ENCODE peak calls at places on chromosome 19, in nine cellular contexts. S is germinal center, F is OCI-LY7, P is mammary epithelial cell, N is esophagus squamous epithelium, Y is T follicular helper cell, C is NCI-H1694, U is iris pigment epithelial cell, Q is Peyer's patch. G is an unnamed sample.

GRCh38 chr19:41376998-41377365 is 649 bp downstream of the TMEM91 start:
- DNase-seq in N (no peak), S (no peak), Q (no peak), P (no peak), Y (no peak), F (no peak), U (no peak), C (no peak), G (no peak)

GRCh38 chr19:57410748-57411671 is at the start of gene ZNF17:
- DNase-seq in P (peak), Q (peak), Y (peak), U (peak), S (peak), C (peak), F (peak), N (peak), G (peak)

GRCh38 chr19:31430381-31430780 is 81.1 kb upstream of the TSHZ3 start:
- DNase-seq in C (no peak), F (no peak), Q (no peak), S (no peak), Y (no peak), P (no peak), U (no peak), N (no peak), G (no peak)

GRCh38 chr19:57813919-57814504 is 701 bp downstream of the ZNF552 start:
- DNase-seq in Y (no peak), N (no peak), U (no peak), P (peak), S (no peak), C (no peak), F (no peak), Q (no peak), G (no peak)

GRCh38 chr19:11849264-11849615 is 714 bp downstream of the ZNF439 start:
- DNase-seq in Y (no peak), N (no peak), Q (no peak), P (no peak), C (no peak), U (peak), F (peak), S (peak), G (no peak)

GRCh38 chr19:55242517-55242916 is 14.0 kb upstream of the TMEM86B start:
- DNase-seq in N (no peak), Q (no peak), P (no peak), U (no peak), S (no peak), C (no peak), F (no peak), Y (no peak), G (no peak)

GRCh38 chr19:13492128-13492527 is 14.2 kb downstream of the CACNA1A start:
- DNase-seq in N (no peak), Q (no peak), C (no peak), P (peak), S (no peak), F (no peak), Y (no peak), U (peak), G (no peak)

GRCh38 chr19:5480427-5480836 is 25.2 kb downstream of the ZNRF4 start:
- DNase-seq in U (no peak), C (no peak), Y (peak), Q (no peak), F (peak), S (peak), P (no peak), N (no peak), G (peak)

GRCh38 chr19:43649514-43649913 is 9.9 kb upstream of the CADM4 start:
- DNase-seq in F (no peak), Q (no peak), N (no peak), C (no peak), S (no peak), U (no peak), P (no peak), Y (no peak), G (no peak)

GRCh38 chr19:3613765-3614661 is 7.3 kb upstream of the TBXA2R start:
- DNase-seq in Q (no peak), P (no peak), S (no peak), N (no peak), U (no peak), C (no peak), F (no peak), Y (no peak), G (no peak)

GRCh38 chr19:54653181-54653809 is 9.5 kb upstream of the LILRB4 start:
- DNase-seq in S (peak), P (no peak), F (peak), N (no peak), U (peak), Q (no peak), C (no peak), Y (no peak), G (no peak)

GRCh38 chr19:39236527-39236926 is 8.3 kb downstream of the IFNL3 start:
- DNase-seq in C (no peak), Q (no peak), F (no peak), P (no peak), U (no peak), S (no peak), Y (no peak), N (no peak), G (no peak)

GRCh38 chr19:31518626-31519025 is 169.4 kb upstream of the TSHZ3 start:
- DNase-seq in P (no peak), Q (no peak), S (no peak), Y (no peak), N (no peak), U (no peak), F (no peak), C (no peak), G (no peak)

GRCh38 chr19:9309974-9310446 is 372 bp upstream of the ZNF699 start:
- DNase-seq in S (peak), Y (no peak), P (no peak), C (peak), F (peak), N (peak), Q (no peak), U (peak), G (peak)

GRCh38 chr19:34474233-34474989 is 7.1 kb upstream of the WTIP start:
- DNase-seq in Q (no peak), S (no peak), C (no peak), F (no peak), U (no peak), N (no peak), Y (no peak), P (no peak), G (no peak)

GRCh38 chr19:17602217-17602616 is 46.8 kb downstream of the COLGALT1 start:
- DNase-seq in U (no peak), Y (no peak), C (no peak), P (no peak), F (no peak), S (no peak), Q (no peak), N (no peak), G (no peak)

GRCh38 chr19:2603320-2603719 is 99.2 kb downstream of the GNG7 start:
- DNase-seq in Q (peak), F (no peak), U (peak), C (no peak), P (no peak), S (no peak), Y (no peak), N (no peak), G (no peak)

GRCh38 chr19:35430382-35431146 is 17.5 kb upstream of the FFAR2 start:
- DNase-seq in S (no peak), U (peak), C (no peak), P (no peak), Y (no peak), N (no peak), Q (no peak), F (no peak), G (no peak)

GRCh38 chr19:4713384-4713951 is 10.2 kb downstream of the DPP9 start:
- DNase-seq in P (peak), Q (peak), Y (no peak), U (peak), S (no peak), N (no peak), F (no peak), C (no peak), G (no peak)

GRCh38 chr19:37304884-37305255 is 66.0 kb upstream of the ZNF527 start:
- DNase-seq in C (no peak), U (no peak), N (no peak), P (no peak), S (no peak), Q (no peak), Y (no peak), F (no peak), G (no peak)

GRCh38 chr19:33273065-33273736 is 29.1 kb downstream of the CEBPA start:
- DNase-seq in U (no peak), S (no peak), Q (no peak), C (no peak), P (peak), F (no peak), Y (no peak), N (no peak), G (no peak)

GRCh38 chr19:1171755-1172352 is 2.2 kb downstream of the SBNO2 start:
- DNase-seq in Y (no peak), F (no peak), S (no peak), P (peak), Q (no peak), U (peak), C (no peak), N (no peak), G (no peak)

GRCh38 chr19:53927745-53928144 is 18.7 kb downstream of the CACNG7 start:
- DNase-seq in C (no peak), P (peak), U (peak), F (peak), N (no peak), S (no peak), Y (peak), Q (no peak), G (no peak)

GRCh38 chr19:613732-614567 is 19.4 kb downstream of the POLRMT start:
- DNase-seq in N (no peak), S (no peak), C (no peak), Q (no peak), Y (no peak), F (no peak), P (no peak), U (no peak), G (no peak)

G was measured in NCI-H446.